ENCODE peak calls at places on chromosome 14, in nine cellular contexts. B is dermis blood vessel endothelial cell; L is AG09309; Q is left ventricle myocardium inferior; Y is activated naive CD8-positive, alpha-beta T cell treated with anti-CD3 and anti-CD28 coated beads, Interleukin-2, amount 50 U/mL, for 24 hours; N is fibroblast of lung; C is NCI-H146; O is Right ventricle myocardium superior; I is HS-5. E is an unnamed sample.

GRCh38 chr14:59507063-59507751 is 22.9 kb downstream of the JKAMP start:
- DNase-seq in B (peak), Y (peak), O (no peak), N (peak), I (no peak), Q (peak), C (peak), L (no peak), E (peak)

GRCh38 chr14:53151867-53152626 is 1.1 kb downstream of the DDHD1 start:
- DNase-seq in B (peak), Y (peak), L (no peak), N (peak), Q (peak), I (peak), O (peak), C (peak), E (peak)

GRCh38 chr14:52860209-52860608 is 68.8 kb upstream of the GNPNAT1 start:
- DNase-seq in Y (no peak), C (no peak), I (no peak), B (no peak), L (no peak), N (no peak), Q (no peak), O (no peak), E (no peak)

GRCh38 chr14:26204954-26205479 is 392.8 kb downstream of the NOVA1 start:
- DNase-seq in N (peak), Q (peak), Y (no peak), O (peak), C (no peak), L (no peak), B (peak), I (no peak), E (peak)

GRCh38 chr14:68950111-68950510 is 29.0 kb downstream of the ACTN1 start:
- DNase-seq in C (no peak), O (no peak), I (no peak), N (peak), B (no peak), Y (no peak), L (no peak), Q (no peak), E (no peak)

GRCh38 chr14:64993263-64993662 is 6.6 kb downstream of the FNTB start:
- DNase-seq in O (no peak), Q (no peak), L (no peak), B (peak), C (no peak), Y (no peak), I (no peak), N (no peak), E (no peak)

GRCh38 chr14:77098470-77099353 is 654 bp downstream of the CIPC start:
- DNase-seq in I (no peak), N (no peak), O (peak), Q (peak), Y (peak), B (peak), C (peak), L (no peak), E (peak)

GRCh38 chr14:104283197-104284106 is 145.1 kb downstream of the KIF26A start:
- DNase-seq in Q (peak), B (no peak), I (no peak), C (no peak), Y (no peak), L (no peak), N (no peak), O (peak), E (no peak)

GRCh38 chr14:96104469-96105057 is 65.4 kb downstream of the C14orf132 start:
- DNase-seq in O (peak), Y (no peak), C (peak), B (peak), I (peak), N (peak), L (peak), Q (peak), E (peak)

GRCh38 chr14:54718046-54718445 is 151.1 kb downstream of the SAMD4A start:
- DNase-seq in N (peak), B (no peak), Q (no peak), C (no peak), I (no peak), O (no peak), L (no peak), Y (no peak), E (no peak)

GRCh38 chr14:94575730-94576585 is 5.3 kb upstream of the SERPINA5 start:
- DNase-seq in C (no peak), L (no peak), I (no peak), Q (no peak), N (peak), B (peak), O (no peak), Y (no peak), E (no peak)

GRCh38 chr14:73591690-73592448 is at the start of gene ACOT4:
- DNase-seq in Q (peak), O (peak), Y (peak), L (no peak), I (no peak), B (peak), C (peak), N (peak), E (peak)

GRCh38 chr14:57287745-57288144 is 19.0 kb downstream of the AP5M1 start:
- DNase-seq in I (no peak), B (no peak), O (no peak), L (no peak), Q (no peak), N (no peak), Y (no peak), C (no peak), E (no peak)

GRCh38 chr14:42014301-42014700 is 407.6 kb downstream of the LRFN5 start:
- DNase-seq in I (no peak), N (no peak), O (no peak), B (no peak), C (no peak), Q (no peak), L (no peak), Y (no peak), E (no peak)

GRCh38 chr14:30564868-30565248 is 5.9 kb downstream of the G2E3 start:
- DNase-seq in Y (no peak), C (no peak), I (no peak), B (no peak), L (no peak), Q (no peak), N (no peak), O (no peak), E (no peak)

GRCh38 chr14:21534576-21534975 is 8.4 kb upstream of the SALL2 start:
- DNase-seq in O (no peak), L (no peak), B (no peak), Y (no peak), N (no peak), C (no peak), I (no peak), Q (no peak), E (no peak)

GRCh38 chr14:57865450-57866198 is at the start of gene SLC35F4:
- DNase-seq in L (no peak), I (no peak), N (peak), O (peak), C (peak), Q (no peak), B (peak), Y (no peak), E (peak)

GRCh38 chr14:105173901-105174894 is 5.6 kb upstream of the JAG2 start:
- DNase-seq in I (no peak), C (no peak), L (no peak), N (no peak), B (peak), O (no peak), Q (no peak), Y (peak), E (no peak)

GRCh38 chr14:101251812-101252442 is 309.4 kb upstream of the DIO3 start:
- DNase-seq in O (no peak), L (no peak), Y (no peak), Q (no peak), N (no peak), I (no peak), C (no peak), B (no peak), E (peak)

GRCh38 chr14:79601579-79601978 is 609.7 kb downstream of the DIO2 start:
- DNase-seq in C (no peak), N (no peak), O (no peak), Y (no peak), L (no peak), B (no peak), I (no peak), Q (no peak), E (no peak)

GRCh38 chr14:38941485-38941884 is 161.6 kb downstream of the SEC23A start:
- DNase-seq in Q (no peak), O (no peak), N (no peak), C (no peak), L (no peak), I (no peak), B (peak), Y (no peak), E (no peak)

GRCh38 chr14:20365928-20366327 is 22.5 kb downstream of the PARP2 start:
- DNase-seq in Q (no peak), I (no peak), B (no peak), L (no peak), Y (no peak), N (no peak), O (no peak), C (no peak), E (no peak)

GRCh38 chr14:78341827-78342389 is 171.7 kb downstream of the NRXN3 start:
- DNase-seq in O (no peak), C (peak), Y (no peak), Q (no peak), I (no peak), B (no peak), L (no peak), N (no peak), E (no peak)

GRCh38 chr14:56720703-56721426 is 89.4 kb downstream of the OTX2 start:
- DNase-seq in I (no peak), N (no peak), O (no peak), Q (no peak), C (peak), L (no peak), Y (no peak), B (no peak), E (no peak)

GRCh38 chr14:63192085-63192484 is 12.2 kb upstream of the RHOJ start:
- DNase-seq in O (no peak), L (no peak), Y (no peak), B (peak), C (no peak), I (no peak), Q (no peak), N (peak), E (no peak)

GRCh38 chr14:21192875-21193535 is 37.1 kb upstream of the OR5AU1 start:
- DNase-seq in Q (no peak), B (no peak), C (no peak), L (no peak), N (peak), I (no peak), Y (no peak), O (no peak), E (peak)